ENCODE peak calls at places on chromosome 2, in eight cellular contexts. One of them, this sample, is unnamed.

GRCh38 chr2:112136081-112136480 is 2.1 kb upstream of the FBLN7 start:
- DNase-seq in EL: no peak
- DNase-seq in stimulated activated CD4-positive, alpha-beta T cell treated with anti-CD3 and anti-CD28 coated beads, Interleukin-1b, Interleukin-23, amount 100 ng/mL, for 48 hours: no peak
- DNase-seq in NCI-H1105: no peak
- DNase-seq in adrenal gland: no peak
- DNase-seq in SHP77: no peak
- DNase-seq in sciatic nerve: no peak
- DNase-seq in NCI-H510A treated with DMSO at 0.1 percent for 48 hours: no peak
- DNase-seq in this sample: no peak

GRCh38 chr2:124131271-124131670 is 106.2 kb downstream of the CNTNAP5 start:
- DNase-seq in EL: no peak
- DNase-seq in stimulated activated CD4-positive, alpha-beta T cell treated with anti-CD3 and anti-CD28 coated beads, Interleukin-1b, Interleukin-23, amount 100 ng/mL, for 48 hours: no peak
- DNase-seq in NCI-H1105: no peak
- DNase-seq in adrenal gland: no peak
- DNase-seq in SHP77: no peak
- DNase-seq in sciatic nerve: no peak
- DNase-seq in NCI-H510A treated with DMSO at 0.1 percent for 48 hours: no peak
- DNase-seq in this sample: no peak

GRCh38 chr2:36965196-36965595 is 1.1 kb downstream of the STRN start:
- DNase-seq in EL: no peak
- DNase-seq in stimulated activated CD4-positive, alpha-beta T cell treated with anti-CD3 and anti-CD28 coated beads, Interleukin-1b, Interleukin-23, amount 100 ng/mL, for 48 hours: no peak
- DNase-seq in NCI-H1105: no peak
- DNase-seq in adrenal gland: no peak
- DNase-seq in SHP77: no peak
- DNase-seq in sciatic nerve: no peak
- DNase-seq in NCI-H510A treated with DMSO at 0.1 percent for 48 hours: no peak
- DNase-seq in this sample: no peak

GRCh38 chr2:34161546-34161945 is 562.4 kb upstream of the FAM98A start:
- DNase-seq in EL: no peak
- DNase-seq in stimulated activated CD4-positive, alpha-beta T cell treated with anti-CD3 and anti-CD28 coated beads, Interleukin-1b, Interleukin-23, amount 100 ng/mL, for 48 hours: no peak
- DNase-seq in NCI-H1105: no peak
- DNase-seq in adrenal gland: no peak
- DNase-seq in SHP77: no peak
- DNase-seq in sciatic nerve: no peak
- DNase-seq in NCI-H510A treated with DMSO at 0.1 percent for 48 hours: no peak
- DNase-seq in this sample: no peak

GRCh38 chr2:182504903-182505302 is 78.1 kb upstream of the PDE1A start:
- DNase-seq in EL: peak; percentile 71
- DNase-seq in stimulated activated CD4-positive, alpha-beta T cell treated with anti-CD3 and anti-CD28 coated beads, Interleukin-1b, Interleukin-23, amount 100 ng/mL, for 48 hours: no peak
- DNase-seq in NCI-H1105: no peak
- DNase-seq in adrenal gland: peak; percentile 82
- DNase-seq in SHP77: no peak
- DNase-seq in sciatic nerve: no peak
- DNase-seq in NCI-H510A treated with DMSO at 0.1 percent for 48 hours: no peak
- DNase-seq in this sample: peak; percentile 95

GRCh38 chr2:45892757-45893156 is 241.3 kb downstream of the PRKCE start:
- DNase-seq in EL: peak; percentile 5
- DNase-seq in stimulated activated CD4-positive, alpha-beta T cell treated with anti-CD3 and anti-CD28 coated beads, Interleukin-1b, Interleukin-23, amount 100 ng/mL, for 48 hours: no peak
- DNase-seq in NCI-H1105: no peak
- DNase-seq in adrenal gland: peak; percentile 40
- DNase-seq in SHP77: no peak
- DNase-seq in sciatic nerve: no peak
- DNase-seq in NCI-H510A treated with DMSO at 0.1 percent for 48 hours: peak; percentile 92
- DNase-seq in this sample: peak; percentile 25

GRCh38 chr2:8481463-8482009 is 200.3 kb upstream of the ID2 start:
- DNase-seq in EL: no peak
- DNase-seq in stimulated activated CD4-positive, alpha-beta T cell treated with anti-CD3 and anti-CD28 coated beads, Interleukin-1b, Interleukin-23, amount 100 ng/mL, for 48 hours: peak; percentile 52
- DNase-seq in NCI-H1105: no peak
- DNase-seq in adrenal gland: no peak
- DNase-seq in SHP77: no peak
- DNase-seq in sciatic nerve: peak; percentile 13
- DNase-seq in NCI-H510A treated with DMSO at 0.1 percent for 48 hours: no peak
- DNase-seq in this sample: no peak

GRCh38 chr2:124988794-124989193 is 963.7 kb downstream of the CNTNAP5 start:
- DNase-seq in EL: no peak
- DNase-seq in stimulated activated CD4-positive, alpha-beta T cell treated with anti-CD3 and anti-CD28 coated beads, Interleukin-1b, Interleukin-23, amount 100 ng/mL, for 48 hours: no peak
- DNase-seq in NCI-H1105: no peak
- DNase-seq in adrenal gland: no peak
- DNase-seq in SHP77: no peak
- DNase-seq in sciatic nerve: no peak
- DNase-seq in NCI-H510A treated with DMSO at 0.1 percent for 48 hours: no peak
- DNase-seq in this sample: no peak

GRCh38 chr2:220891405-220891804 is 680.7 kb downstream of the EPHA4 start:
- DNase-seq in EL: peak; percentile 93
- DNase-seq in stimulated activated CD4-positive, alpha-beta T cell treated with anti-CD3 and anti-CD28 coated beads, Interleukin-1b, Interleukin-23, amount 100 ng/mL, for 48 hours: no peak
- DNase-seq in NCI-H1105: no peak
- DNase-seq in adrenal gland: no peak
- DNase-seq in SHP77: no peak
- DNase-seq in sciatic nerve: no peak
- DNase-seq in NCI-H510A treated with DMSO at 0.1 percent for 48 hours: no peak
- DNase-seq in this sample: peak; percentile 96

GRCh38 chr2:20198001-20198400 is 26.9 kb downstream of the SDC1 start:
- DNase-seq in EL: no peak
- DNase-seq in stimulated activated CD4-positive, alpha-beta T cell treated with anti-CD3 and anti-CD28 coated beads, Interleukin-1b, Interleukin-23, amount 100 ng/mL, for 48 hours: no peak
- DNase-seq in NCI-H1105: peak; percentile 85
- DNase-seq in adrenal gland: no peak
- DNase-seq in SHP77: peak; percentile 11
- DNase-seq in sciatic nerve: no peak
- DNase-seq in NCI-H510A treated with DMSO at 0.1 percent for 48 hours: peak; percentile 81
- DNase-seq in this sample: no peak

GRCh38 chr2:101892377-101892776 is 99.4 kb upstream of the IL1R2 start:
- DNase-seq in EL: no peak
- DNase-seq in stimulated activated CD4-positive, alpha-beta T cell treated with anti-CD3 and anti-CD28 coated beads, Interleukin-1b, Interleukin-23, amount 100 ng/mL, for 48 hours: no peak
- DNase-seq in NCI-H1105: no peak
- DNase-seq in adrenal gland: no peak
- DNase-seq in SHP77: no peak
- DNase-seq in sciatic nerve: no peak
- DNase-seq in NCI-H510A treated with DMSO at 0.1 percent for 48 hours: no peak
- DNase-seq in this sample: no peak

GRCh38 chr2:37985333-37985732 is 60.2 kb downstream of the RMDN2 start:
- DNase-seq in EL: peak; percentile 37
- DNase-seq in stimulated activated CD4-positive, alpha-beta T cell treated with anti-CD3 and anti-CD28 coated beads, Interleukin-1b, Interleukin-23, amount 100 ng/mL, for 48 hours: no peak
- DNase-seq in NCI-H1105: no peak
- DNase-seq in adrenal gland: no peak
- DNase-seq in SHP77: no peak
- DNase-seq in sciatic nerve: no peak
- DNase-seq in NCI-H510A treated with DMSO at 0.1 percent for 48 hours: no peak
- DNase-seq in this sample: peak; percentile 80

GRCh38 chr2:56102866-56103265 is 80.9 kb upstream of the CCDC85A start:
- DNase-seq in EL: peak; percentile 56
- DNase-seq in stimulated activated CD4-positive, alpha-beta T cell treated with anti-CD3 and anti-CD28 coated beads, Interleukin-1b, Interleukin-23, amount 100 ng/mL, for 48 hours: no peak
- DNase-seq in NCI-H1105: no peak
- DNase-seq in adrenal gland: no peak
- DNase-seq in SHP77: no peak
- DNase-seq in sciatic nerve: no peak
- DNase-seq in NCI-H510A treated with DMSO at 0.1 percent for 48 hours: no peak
- DNase-seq in this sample: peak; percentile 16

GRCh38 chr2:40220177-40220925 is 231.5 kb downstream of the SLC8A1 start:
- DNase-seq in EL: peak; percentile 53
- DNase-seq in stimulated activated CD4-positive, alpha-beta T cell treated with anti-CD3 and anti-CD28 coated beads, Interleukin-1b, Interleukin-23, amount 100 ng/mL, for 48 hours: no peak
- DNase-seq in NCI-H1105: no peak
- DNase-seq in adrenal gland: peak; percentile 16
- DNase-seq in SHP77: no peak
- DNase-seq in sciatic nerve: no peak
- DNase-seq in NCI-H510A treated with DMSO at 0.1 percent for 48 hours: no peak
- DNase-seq in this sample: peak; percentile 59

GRCh38 chr2:41963661-41964525 is 83.9 kb upstream of the PKDCC start:
- DNase-seq in EL: peak; percentile 27
- DNase-seq in stimulated activated CD4-positive, alpha-beta T cell treated with anti-CD3 and anti-CD28 coated beads, Interleukin-1b, Interleukin-23, amount 100 ng/mL, for 48 hours: no peak
- DNase-seq in NCI-H1105: peak; percentile 3
- DNase-seq in adrenal gland: peak; percentile 60
- DNase-seq in SHP77: no peak
- DNase-seq in sciatic nerve: peak; percentile 87
- DNase-seq in NCI-H510A treated with DMSO at 0.1 percent for 48 hours: peak; percentile 44
- DNase-seq in this sample: no peak

GRCh38 chr2:140528982-140529381 is 1601.8 kb downstream of the LRP1B start:
- DNase-seq in EL: no peak
- DNase-seq in stimulated activated CD4-positive, alpha-beta T cell treated with anti-CD3 and anti-CD28 coated beads, Interleukin-1b, Interleukin-23, amount 100 ng/mL, for 48 hours: no peak
- DNase-seq in NCI-H1105: no peak
- DNase-seq in adrenal gland: no peak
- DNase-seq in SHP77: no peak
- DNase-seq in sciatic nerve: no peak
- DNase-seq in NCI-H510A treated with DMSO at 0.1 percent for 48 hours: no peak
- DNase-seq in this sample: no peak

GRCh38 chr2:29532451-29532850 is 388.9 kb downstream of the ALK start:
- DNase-seq in EL: no peak
- DNase-seq in stimulated activated CD4-positive, alpha-beta T cell treated with anti-CD3 and anti-CD28 coated beads, Interleukin-1b, Interleukin-23, amount 100 ng/mL, for 48 hours: no peak
- DNase-seq in NCI-H1105: no peak
- DNase-seq in adrenal gland: no peak
- DNase-seq in SHP77: no peak
- DNase-seq in sciatic nerve: no peak
- DNase-seq in NCI-H510A treated with DMSO at 0.1 percent for 48 hours: no peak
- DNase-seq in this sample: peak; percentile 20

GRCh38 chr2:20524412-20525040 is 77.7 kb downstream of the RHOB start:
- DNase-seq in EL: no peak
- DNase-seq in stimulated activated CD4-positive, alpha-beta T cell treated with anti-CD3 and anti-CD28 coated beads, Interleukin-1b, Interleukin-23, amount 100 ng/mL, for 48 hours: no peak
- DNase-seq in NCI-H1105: no peak
- DNase-seq in adrenal gland: peak; percentile 48
- DNase-seq in SHP77: no peak
- DNase-seq in sciatic nerve: peak; percentile 44
- DNase-seq in NCI-H510A treated with DMSO at 0.1 percent for 48 hours: no peak
- DNase-seq in this sample: no peak

GRCh38 chr2:120418174-120418787 is 72.3 kb downstream of the INHBB start:
- DNase-seq in EL: no peak
- DNase-seq in stimulated activated CD4-positive, alpha-beta T cell treated with anti-CD3 and anti-CD28 coated beads, Interleukin-1b, Interleukin-23, amount 100 ng/mL, for 48 hours: no peak
- DNase-seq in NCI-H1105: no peak
- DNase-seq in adrenal gland: no peak
- DNase-seq in SHP77: no peak
- DNase-seq in sciatic nerve: peak; percentile 13
- DNase-seq in NCI-H510A treated with DMSO at 0.1 percent for 48 hours: no peak
- DNase-seq in this sample: no peak

GRCh38 chr2:45646289-45646688 is 5.2 kb upstream of the PRKCE start:
- DNase-seq in EL: no peak
- DNase-seq in stimulated activated CD4-positive, alpha-beta T cell treated with anti-CD3 and anti-CD28 coated beads, Interleukin-1b, Interleukin-23, amount 100 ng/mL, for 48 hours: no peak
- DNase-seq in NCI-H1105: no peak
- DNase-seq in adrenal gland: no peak
- DNase-seq in SHP77: no peak
- DNase-seq in sciatic nerve: no peak
- DNase-seq in NCI-H510A treated with DMSO at 0.1 percent for 48 hours: no peak
- DNase-seq in this sample: no peak

GRCh38 chr2:219142329-219142728 is 18.3 kb downstream of the NHEJ1 start:
- DNase-seq in EL: peak; percentile 95
- DNase-seq in stimulated activated CD4-positive, alpha-beta T cell treated with anti-CD3 and anti-CD28 coated beads, Interleukin-1b, Interleukin-23, amount 100 ng/mL, for 48 hours: no peak
- DNase-seq in NCI-H1105: no peak
- DNase-seq in adrenal gland: peak; percentile 95
- DNase-seq in SHP77: no peak
- DNase-seq in sciatic nerve: no peak
- DNase-seq in NCI-H510A treated with DMSO at 0.1 percent for 48 hours: no peak
- DNase-seq in this sample: no peak

GRCh38 chr2:180324191-180324590 is 317.1 kb upstream of the CWC22 start:
- DNase-seq in EL: peak; percentile 2
- DNase-seq in stimulated activated CD4-positive, alpha-beta T cell treated with anti-CD3 and anti-CD28 coated beads, Interleukin-1b, Interleukin-23, amount 100 ng/mL, for 48 hours: no peak
- DNase-seq in NCI-H1105: no peak
- DNase-seq in adrenal gland: no peak
- DNase-seq in SHP77: no peak
- DNase-seq in sciatic nerve: no peak
- DNase-seq in NCI-H510A treated with DMSO at 0.1 percent for 48 hours: no peak
- DNase-seq in this sample: peak; percentile 29

GRCh38 chr2:226524381-226524843 is 275.2 kb downstream of the IRS1 start:
- DNase-seq in EL: peak; percentile 84
- DNase-seq in stimulated activated CD4-positive, alpha-beta T cell treated with anti-CD3 and anti-CD28 coated beads, Interleukin-1b, Interleukin-23, amount 100 ng/mL, for 48 hours: no peak
- DNase-seq in NCI-H1105: no peak
- DNase-seq in adrenal gland: peak; percentile 46
- DNase-seq in SHP77: no peak
- DNase-seq in sciatic nerve: no peak
- DNase-seq in NCI-H510A treated with DMSO at 0.1 percent for 48 hours: no peak
- DNase-seq in this sample: peak; percentile 5

GRCh38 chr2:240245706-240246105 is 105.2 kb upstream of the OTOS start:
- DNase-seq in EL: no peak
- DNase-seq in stimulated activated CD4-positive, alpha-beta T cell treated with anti-CD3 and anti-CD28 coated beads, Interleukin-1b, Interleukin-23, amount 100 ng/mL, for 48 hours: no peak
- DNase-seq in NCI-H1105: no peak
- DNase-seq in adrenal gland: peak; percentile 14
- DNase-seq in SHP77: no peak
- DNase-seq in sciatic nerve: no peak
- DNase-seq in NCI-H510A treated with DMSO at 0.1 percent for 48 hours: no peak
- DNase-seq in this sample: no peak

GRCh38 chr2:160028431-160029269 is 33.8 kb downstream of the PLA2R1 start:
- DNase-seq in EL: peak; percentile 26
- DNase-seq in stimulated activated CD4-positive, alpha-beta T cell treated with anti-CD3 and anti-CD28 coated beads, Interleukin-1b, Interleukin-23, amount 100 ng/mL, for 48 hours: no peak
- DNase-seq in NCI-H1105: no peak
- DNase-seq in adrenal gland: no peak
- DNase-seq in SHP77: no peak
- DNase-seq in sciatic nerve: no peak
- DNase-seq in NCI-H510A treated with DMSO at 0.1 percent for 48 hours: no peak
- DNase-seq in this sample: no peak

GRCh38 chr2:108182489-108182888 is 57.3 kb upstream of the SULT1C3 start:
- DNase-seq in EL: peak; percentile 28
- DNase-seq in stimulated activated CD4-positive, alpha-beta T cell treated with anti-CD3 and anti-CD28 coated beads, Interleukin-1b, Interleukin-23, amount 100 ng/mL, for 48 hours: no peak
- DNase-seq in NCI-H1105: no peak
- DNase-seq in adrenal gland: no peak
- DNase-seq in SHP77: peak; percentile 73
- DNase-seq in sciatic nerve: no peak
- DNase-seq in NCI-H510A treated with DMSO at 0.1 percent for 48 hours: peak; percentile 25
- DNase-seq in this sample: no peak

GRCh38 chr2:99679518-99679917 is 189.7 kb upstream of the REV1 start:
- DNase-seq in EL: no peak
- DNase-seq in stimulated activated CD4-positive, alpha-beta T cell treated with anti-CD3 and anti-CD28 coated beads, Interleukin-1b, Interleukin-23, amount 100 ng/mL, for 48 hours: no peak
- DNase-seq in NCI-H1105: no peak
- DNase-seq in adrenal gland: no peak
- DNase-seq in SHP77: no peak
- DNase-seq in sciatic nerve: no peak
- DNase-seq in NCI-H510A treated with DMSO at 0.1 percent for 48 hours: no peak
- DNase-seq in this sample: no peak

GRCh38 chr2:3091696-3092095 is 285.9 kb downstream of the EIPR1 start:
- DNase-seq in EL: no peak
- DNase-seq in stimulated activated CD4-positive, alpha-beta T cell treated with anti-CD3 and anti-CD28 coated beads, Interleukin-1b, Interleukin-23, amount 100 ng/mL, for 48 hours: no peak
- DNase-seq in NCI-H1105: no peak
- DNase-seq in adrenal gland: no peak
- DNase-seq in SHP77: no peak
- DNase-seq in sciatic nerve: no peak
- DNase-seq in NCI-H510A treated with DMSO at 0.1 percent for 48 hours: no peak
- DNase-seq in this sample: no peak

GRCh38 chr2:216765810-216766259 is 70.5 kb upstream of the IGFBP5 start:
- DNase-seq in EL: no peak
- DNase-seq in stimulated activated CD4-positive, alpha-beta T cell treated with anti-CD3 and anti-CD28 coated beads, Interleukin-1b, Interleukin-23, amount 100 ng/mL, for 48 hours: no peak
- DNase-seq in NCI-H1105: peak; percentile 90
- DNase-seq in adrenal gland: peak; percentile 85
- DNase-seq in SHP77: peak; percentile 98
- DNase-seq in sciatic nerve: no peak
- DNase-seq in NCI-H510A treated with DMSO at 0.1 percent for 48 hours: peak; percentile 95
- DNase-seq in this sample: no peak

GRCh38 chr2:55012648-55013484 is 37.4 kb downstream of the RTN4 start:
- DNase-seq in EL: no peak
- DNase-seq in stimulated activated CD4-positive, alpha-beta T cell treated with anti-CD3 and anti-CD28 coated beads, Interleukin-1b, Interleukin-23, amount 100 ng/mL, for 48 hours: no peak
- DNase-seq in NCI-H1105: no peak
- DNase-seq in adrenal gland: no peak
- DNase-seq in SHP77: no peak
- DNase-seq in sciatic nerve: no peak
- DNase-seq in NCI-H510A treated with DMSO at 0.1 percent for 48 hours: no peak
- DNase-seq in this sample: no peak